ENCODE peak calls at places on chromosome 5, in eight cellular contexts. F is Daoy; A is NCI-H2029; U is activated T-cell treated with anti-CD3 and anti-CD28 coated beads, Interleukin-2, amount 50 U/mL, for 72 hours; P is RPMI8226; L is CD8-positive, alpha-beta memory T cell; Q is IMR-90; J is Right ventricle myocardium superior. H is an unnamed sample.

GRCh38 chr5:137265457-137265856 is 233.7 kb downstream of the SPOCK1 start:
- DNase-seq in A (no peak), L (no peak), Q (peak), J (no peak), F (no peak), U (no peak), P (no peak), H (no peak)

GRCh38 chr5:143619038-143619437 is 192.9 kb upstream of the HMHB1 start:
- DNase-seq in L (no peak), U (no peak), A (no peak), Q (no peak), F (no peak), J (no peak), P (no peak), H (no peak)

GRCh38 chr5:57816108-57816507 is 333.5 kb upstream of the ACTBL2 start:
- DNase-seq in A (no peak), Q (peak), L (no peak), P (no peak), F (peak), J (no peak), U (peak), H (no peak)

GRCh38 chr5:175383350-175383749 is 60.6 kb downstream of the DRD1 start:
- DNase-seq in U (no peak), F (peak), Q (no peak), J (no peak), P (peak), A (peak), L (no peak), H (no peak)

GRCh38 chr5:134140530-134141201 is 26.2 kb downstream of the TCF7 start:
- DNase-seq in L (no peak), J (peak), U (peak), A (peak), P (peak), Q (peak), F (peak), H (peak)

GRCh38 chr5:78162253-78162862 is 132.1 kb downstream of the AP3B1 start:
- DNase-seq in Q (peak), U (no peak), F (peak), A (peak), J (no peak), P (peak), L (no peak), H (peak)

GRCh38 chr5:145362261-145362660 is 472.9 kb downstream of the PRELID2 start:
- DNase-seq in J (no peak), L (no peak), P (no peak), U (no peak), F (no peak), A (no peak), Q (peak), H (no peak)

GRCh38 chr5:115816226-115817042 is at the start of gene CDO1:
- DNase-seq in U (peak), L (no peak), F (peak), Q (peak), P (no peak), A (no peak), J (peak), H (peak)

GRCh38 chr5:95718203-95718602 is 12.9 kb upstream of the RHOBTB3 start:
- DNase-seq in U (peak), J (no peak), P (no peak), F (peak), A (no peak), L (no peak), Q (no peak), H (no peak)

GRCh38 chr5:137361275-137361674 is 137.9 kb downstream of the SPOCK1 start:
- DNase-seq in Q (peak), P (no peak), U (no peak), L (no peak), J (no peak), A (no peak), F (no peak), H (no peak)

GRCh38 chr5:1557114-1557873 is 33.5 kb upstream of the LPCAT1 start:
- DNase-seq in U (no peak), Q (no peak), L (no peak), J (no peak), F (no peak), P (no peak), A (no peak), H (no peak)

GRCh38 chr5:157994271-157994691 is 135.3 kb upstream of the CLINT1 start:
- DNase-seq in J (no peak), F (peak), U (no peak), P (no peak), Q (no peak), A (no peak), L (no peak), H (no peak)

GRCh38 chr5:127785098-127785927 is 82.1 kb downstream of the CCDC192 start:
- DNase-seq in P (no peak), U (peak), Q (peak), L (no peak), A (no peak), J (no peak), F (peak), H (no peak)

GRCh38 chr5:171188016-171188415 is 121.0 kb upstream of the TLX3 start:
- DNase-seq in L (no peak), P (no peak), F (no peak), Q (no peak), U (no peak), A (no peak), J (no peak), H (no peak)

GRCh38 chr5:128513816-128514215 is 24.2 kb downstream of the FBN2 start:
- DNase-seq in L (no peak), F (no peak), A (no peak), U (no peak), J (no peak), Q (peak), P (no peak), H (no peak)

H was measured in nephron progenitor cell.